ENCODE peak calls at places on chromosomes 2 and 18, in six cellular contexts. N is naive thymus-derived CD4-positive, alpha-beta T cell; I is A549; K is tibial artery; W is hepatocyte; D is fibroblast of lung. J is an unnamed sample.

GRCh38 chr2:68059769-68060525 is 2.9 kb downstream of the C1D start:
- DNase-seq in K (no peak), W (no peak), I (no peak), N (no peak), D (peak; percentile 34), J (no peak)

GRCh38 chr18:23135679-23136325 is 517 bp downstream of the CABLES1 start:
- DNase-seq in N (no peak), K (peak; percentile 28), D (peak; percentile 52), W (peak; percentile 64), I (no peak), J (peak; percentile 45)

GRCh38 chr2:220835563-220835962 is 736.5 kb downstream of the EPHA4 start:
- DNase-seq in W (no peak), N (no peak), K (no peak), D (peak; percentile 54), I (peak; percentile 45), J (no peak)

GRCh38 chr2:174259981-174260380 is 11.6 kb upstream of the OLA1 start:
- DNase-seq in W (peak; percentile 27), N (no peak), D (peak; percentile 59), K (no peak), I (no peak), J (no peak)

GRCh38 chr2:181457121-181457740 is at the start of gene ITGA4:
- DNase-seq in D (peak; percentile 76), I (peak; percentile 52), K (peak; percentile 46), N (peak; percentile 83), W (peak; percentile 84), J (peak; percentile 71)

GRCh38 chr2:68730828-68731227 is 3.8 kb upstream of the ARHGAP25 start:
- DNase-seq in I (peak; percentile 17), W (peak; percentile 29), D (peak; percentile 75), K (no peak), N (no peak), J (no peak)

GRCh38 chr2:101265893-101266499 is 13.3 kb downstream of the CNOT11 start:
- DNase-seq in K (no peak), D (no peak), I (no peak), W (peak; percentile 78), N (no peak), J (peak; percentile 22)

GRCh38 chr2:150007815-150008430 is 420.3 kb upstream of the MMADHC start:
- DNase-seq in N (no peak), W (no peak), D (peak; percentile 9), K (no peak), I (no peak), J (no peak)

GRCh38 chr2:219386532-219387280 is 1.0 kb downstream of the DNPEP start:
- DNase-seq in K (peak; percentile 35), N (no peak), I (no peak), D (no peak), W (no peak), J (no peak)

GRCh38 chr2:39632871-39633270 is 32.8 kb upstream of the TMEM178A start:
- DNase-seq in D (peak; percentile 98), N (no peak), K (no peak), I (no peak), W (no peak), J (no peak)

GRCh38 chr18:21167641-21168372 is 56.2 kb upstream of the ROCK1 start:
- DNase-seq in I (peak; percentile 38), W (peak; percentile 78), N (no peak), K (no peak), D (peak; percentile 11), J (no peak)

GRCh38 chr2:9752441-9753275 is 90.6 kb upstream of the TAF1B start:
- DNase-seq in D (peak; percentile 80), I (peak; percentile 89), N (no peak), W (no peak), K (no peak), J (no peak)

GRCh38 chr18:58911241-58911640 is 46.6 kb downstream of the ZNF532 start:
- DNase-seq in K (no peak), N (no peak), D (no peak), W (no peak), I (no peak), J (no peak)
- H3K27ac ChIP-seq in K (peak overlapping the region; percentile 89), N (no peak overlapping the region), D (peak overlapping the region; percentile 57), W (peak overlapping the region; percentile 38), I (peak overlapping the region; percentile 46), J (peak overlapping the region; percentile 84)

GRCh38 chr18:36470896-36471295 is 173.4 kb downstream of the FHOD3 start:
- DNase-seq in N (no peak), K (no peak), I (no peak), D (no peak), W (no peak), J (no peak)

GRCh38 chr18:36465970-36466369 is 168.5 kb downstream of the FHOD3 start:
- DNase-seq in D (no peak), I (no peak), W (no peak), N (no peak), K (no peak), J (no peak)

GRCh38 chr18:36469471-36469870 is 172.0 kb downstream of the FHOD3 start:
- DNase-seq in I (no peak), W (no peak), K (no peak), D (no peak), N (no peak), J (peak; percentile 52)

GRCh38 chr18:36467614-36468013 is 170.1 kb downstream of the FHOD3 start:
- DNase-seq in I (no peak), K (no peak), N (no peak), W (no peak), D (no peak), J (no peak)

GRCh38 chr18:36468161-36468560 is 170.6 kb downstream of the FHOD3 start:
- DNase-seq in W (no peak), D (no peak), N (no peak), I (no peak), K (no peak), J (peak; percentile 75)
- H3K27ac ChIP-seq in W (no peak overlapping the region), D (no peak overlapping the region), N (no peak overlapping the region), I (no peak overlapping the region), K (no peak overlapping the region), J (peak overlapping the region; percentile 92)

GRCh38 chr18:77112161-77112801 is 20.3 kb downstream of the MBP start:
- DNase-seq in N (no peak), W (no peak), I (no peak), D (no peak), K (no peak), J (no peak)
- H3K27ac ChIP-seq in N (no peak overlapping the region), W (no peak overlapping the region), I (no peak overlapping the region), D (no peak overlapping the region), K (no peak overlapping the region), J (peak overlapping the region; percentile 97)

DNA sequence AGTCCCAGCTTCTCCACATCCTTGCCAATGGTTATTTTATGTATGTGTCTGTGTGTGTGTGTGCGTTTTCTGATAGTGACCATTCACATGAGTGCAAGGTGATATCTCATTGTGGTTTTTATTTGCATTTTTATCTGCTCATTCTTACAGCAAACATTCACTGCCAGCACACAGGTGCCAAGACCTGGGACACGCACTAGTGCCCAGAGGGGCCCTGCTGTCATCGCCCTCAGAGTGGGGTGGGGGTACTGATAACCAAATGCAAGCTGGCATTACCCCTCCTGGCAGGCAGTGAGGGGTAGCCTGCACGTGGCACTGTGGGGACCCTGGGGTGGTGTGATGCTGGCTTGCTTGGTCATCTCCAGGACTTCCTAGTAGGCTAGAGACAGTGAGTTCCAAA is 285.4 kb downstream of the LPIN1 start:
- DNase-seq in W (no peak), K (no peak), I (no peak), D (no peak), N (no peak), J (no peak)
- H3K27ac ChIP-seq in W (no peak overlapping the region), K (no peak overlapping the region), I (no peak overlapping the region), D (no peak overlapping the region), N (no peak overlapping the region), J (no peak overlapping the region)

GRCh38 chr2:172195836-172196376 is 93.2 kb upstream of the DLX2 start:
- DNase-seq in D (no peak), W (no peak), N (no peak), I (no peak), K (no peak), J (no peak)
- H3K27ac ChIP-seq in D (no peak overlapping the region), W (peak overlapping the region; percentile 26), N (no peak overlapping the region), I (no peak overlapping the region), K (no peak overlapping the region), J (no peak overlapping the region)

J was measured in left ventricle myocardium inferior.